ENCODE peak calls at places on chromosomes 12 and 14, in eight cellular contexts. L is EL; W is stimulated activated CD8-positive, alpha-beta memory T cell treated with anti-CD3 and anti-CD28 coated beads, Interleukin-2, amount 100 ng/mL, for 48 hours; D is skeletal muscle cell; Z is MG63; V is activated T-helper 1 cell treated with anti-CD3 and anti-CD28 coated beads, Interleukin-2, amount 50 U/mL, for 16 hours; M is putamen; A is lower leg skin. G is an unnamed sample.
A peak's percentile ranks its signal among the peaks of the same experiment; 100 is the strongest.

GRCh38 chr14:72604133-72604532 is 289.8 kb downstream of the DPF3 start:
- DNase-seq in L (no peak), W (no peak), D (no peak), Z (no peak), V (no peak), M (no peak), A (peak; percentile 29), G (no peak)

GRCh38 chr14:51877807-51878206 is 17.4 kb downstream of the GNG2 start:
- DNase-seq in L (no peak), W (no peak), D (no peak), Z (no peak), V (no peak), M (no peak), A (no peak), G (no peak)

GRCh38 chr14:91835920-91836843 is 31.2 kb downstream of the TC2N start:
- DNase-seq in L (no peak), W (peak; percentile 79), D (no peak), Z (peak; percentile 23), V (peak; percentile 79), M (no peak), A (peak; percentile 96), G (peak; percentile 92)

GRCh38 chr14:105007593-105008264 is 13.2 kb downstream of the CDCA4 start:
- DNase-seq in L (no peak), W (no peak), D (no peak), Z (no peak), V (no peak), M (no peak), A (no peak), G (no peak)

GRCh38 chr12:27627123-27627835 is 69.0 kb upstream of the REP15 start:
- DNase-seq in L (peak; percentile 74), W (no peak), D (peak; percentile 76), Z (peak; percentile 75), V (no peak), M (no peak), A (no peak), G (no peak)

GRCh38 chr12:77097846-77098245 is 32.5 kb upstream of the E2F7 start:
- DNase-seq in L (no peak), W (no peak), D (no peak), Z (no peak), V (no peak), M (no peak), A (no peak), G (no peak)

GRCh38 chr14:30214456-30215090 is 286.9 kb upstream of the PRKD1 start:
- DNase-seq in L (peak; percentile 69), W (no peak), D (peak; percentile 53), Z (no peak), V (no peak), M (peak; percentile 68), A (no peak), G (no peak)

GRCh38 chr12:107327783-107328182 is 234.4 kb upstream of the CRY1 start:
- DNase-seq in L (no peak), W (no peak), D (no peak), Z (no peak), V (no peak), M (no peak), A (no peak), G (no peak)

GRCh38 chr12:4849024-4849594 is 60.6 kb upstream of the KCNA1 start:
- DNase-seq in L (peak; percentile 34), W (no peak), D (no peak), Z (no peak), V (no peak), M (no peak), A (no peak), G (no peak)

GRCh38 chr12:26443309-26443708 is 247.9 kb downstream of the SSPN start:
- DNase-seq in L (no peak), W (no peak), D (no peak), Z (no peak), V (no peak), M (no peak), A (no peak), G (no peak)

GRCh38 chr12:114500775-114501473 is 95.0 kb upstream of the TBX5 start:
- DNase-seq in L (no peak), W (no peak), D (no peak), Z (no peak), V (no peak), M (no peak), A (no peak), G (no peak)

GRCh38 chr12:120181991-120182631 is 12.4 kb downstream of the GCN1 start:
- DNase-seq in L (peak; percentile 63), W (no peak), D (no peak), Z (peak; percentile 81), V (no peak), M (no peak), A (no peak), G (no peak)

GRCh38 chr14:38079268-38079667 is 128.4 kb upstream of the SSTR1 start:
- DNase-seq in L (no peak), W (no peak), D (no peak), Z (no peak), V (no peak), M (no peak), A (no peak), G (no peak)

GRCh38 chr14:81453166-81453766 is 53.1 kb upstream of the STON2 start:
- DNase-seq in L (peak; percentile 45), W (peak; percentile 21), D (no peak), Z (no peak), V (no peak), M (peak; percentile 41), A (no peak), G (no peak)

GRCh38 chr14:64935508-64935907 is 7.0 kb downstream of the GPX2 start:
- DNase-seq in L (no peak), W (no peak), D (no peak), Z (no peak), V (no peak), M (no peak), A (no peak), G (no peak)

GRCh38 chr14:61240206-61240605 is 40.9 kb downstream of the TMEM30B start:
- DNase-seq in L (no peak), W (no peak), D (no peak), Z (no peak), V (no peak), M (no peak), A (no peak), G (no peak)

GRCh38 chr14:74913986-74914573 is 9.0 kb downstream of the RPS6KL1 start:
- DNase-seq in L (peak; percentile 72), W (no peak), D (no peak), Z (peak; percentile 58), V (no peak), M (peak; percentile 59), A (peak; percentile 93), G (no peak)

GRCh38 chr14:69539631-69540410 is 34.9 kb downstream of the CCDC177 start:
- DNase-seq in L (peak; percentile 43), W (no peak), D (peak; percentile 28), Z (peak; percentile 12), V (no peak), M (no peak), A (no peak), G (no peak)

GRCh38 chr12:109346920-109347319 is 780 bp upstream of the MYO1H start:
- DNase-seq in L (no peak), W (no peak), D (no peak), Z (no peak), V (no peak), M (no peak), A (no peak), G (no peak)

GRCh38 chr14:37709419-37710195 is 114.2 kb downstream of the TTC6 start:
- DNase-seq in L (peak; percentile 13), W (no peak), D (no peak), Z (no peak), V (no peak), M (no peak), A (no peak), G (no peak)

GRCh38 chr12:6979453-6979852 is 8.7 kb downstream of the EMG1 start:
- DNase-seq in L (no peak), W (no peak), D (no peak), Z (no peak), V (no peak), M (no peak), A (no peak), G (no peak)

GRCh38 chr14:103541944-103542544 is 13.0 kb downstream of the TRMT61A start:
- DNase-seq in L (no peak), W (no peak), D (no peak), Z (no peak), V (no peak), M (no peak), A (no peak), G (no peak)

GRCh38 chr12:48002179-48002601 is 2.1 kb downstream of the COL2A1 start:
- DNase-seq in L (no peak), W (no peak), D (no peak), Z (no peak), V (no peak), M (no peak), A (peak; percentile 80), G (no peak)

GRCh38 chr12:72313757-72314270 is 41.6 kb downstream of the TRHDE start:
- DNase-seq in L (no peak), W (no peak), D (no peak), Z (no peak), V (no peak), M (no peak), A (no peak), G (no peak)

GRCh38 chr12:6280672-6281071 is 29.8 kb upstream of the PLEKHG6 start:
- DNase-seq in L (no peak), W (no peak), D (no peak), Z (no peak), V (no peak), M (no peak), A (no peak), G (no peak)

GRCh38 chr12:89731064-89731463 is 22.4 kb upstream of the ATP2B1 start:
- DNase-seq in L (peak; percentile 70), W (no peak), D (no peak), Z (peak; percentile 3), V (no peak), M (no peak), A (no peak), G (no peak)

GRCh38 chr12:123634142-123634561 is 523 bp downstream of the GTF2H3 start:
- DNase-seq in L (no peak), W (no peak), D (no peak), Z (no peak), V (no peak), M (no peak), A (no peak), G (no peak)

GRCh38 chr14:75252254-75252837 is 26.3 kb upstream of the FOS start:
- DNase-seq in L (no peak), W (no peak), D (no peak), Z (no peak), V (no peak), M (no peak), A (no peak), G (no peak)

GRCh38 chr12:24561411-24561871 is 387.5 kb downstream of the BCAT1 start:
- DNase-seq in L (peak; percentile 41), W (no peak), D (no peak), Z (peak; percentile 19), V (no peak), M (no peak), A (no peak), G (no peak)

GRCh38 chr12:108773798-108774788 is 42.8 kb upstream of the CORO1C start:
- DNase-seq in L (peak; percentile 31), W (no peak), D (peak; percentile 78), Z (peak; percentile 71), V (no peak), M (no peak), A (peak; percentile 95), G (no peak)

GRCh38 chr14:92247347-92247746 is 75.6 kb upstream of the SLC24A4 start:
- DNase-seq in L (no peak), W (no peak), D (no peak), Z (no peak), V (no peak), M (no peak), A (no peak), G (no peak)

GRCh38 chr12:116426391-116427136 is 132.6 kb upstream of the MAP1LC3B2 start:
- DNase-seq in L (peak; percentile 100), W (no peak), D (peak; percentile 98), Z (peak; percentile 93), V (no peak), M (no peak), A (peak; percentile 92), G (no peak)

GRCh38 chr14:72961579-72962335 is 35.5 kb downstream of the DCAF4 start:
- DNase-seq in L (peak; percentile 75), W (no peak), D (no peak), Z (peak; percentile 28), V (no peak), M (no peak), A (no peak), G (no peak)

GRCh38 chr14:101665478-101666078 is 95.9 kb upstream of the PPP2R5C start:
- DNase-seq in L (peak; percentile 29), W (peak; percentile 25), D (peak; percentile 8), Z (peak; percentile 5), V (no peak), M (peak; percentile 7), A (no peak), G (peak; percentile 49)

G was measured in stimulated activated CD4-positive, alpha-beta T cell treated with anti-CD3 and anti-CD28 coated beads, Interleukin-4, amount 100 ng/mL, for 48 hours.